ENCODE peak calls at places on chromosomes 16 and 17, in five cellular contexts. G, R, H, D and V are unnamed samples.

GRCh38 chr17:63399316-63399715 is 46.8 kb downstream of the CYB561 start:
- DNase-seq in G (no peak), R (no peak), H (no peak), D (no peak), V (peak; percentile 77)

GRCh38 chr16:4684763-4685162 is 8.6 kb upstream of the NUDT16L1 start:
- DNase-seq in G (no peak), R (peak; percentile 62), H (no peak), D (no peak), V (no peak)

GRCh38 chr16:19696312-19696711 is 21.7 kb downstream of the KNOP1 start:
- DNase-seq in G (no peak), R (peak; percentile 90), H (peak; percentile 63), D (no peak), V (peak; percentile 94)

GRCh38 chr16:77816293-77816692 is 27.9 kb downstream of the VAT1L start:
- DNase-seq in G (no peak), R (no peak), H (no peak), D (no peak), V (peak; percentile 41)

GRCh38 chr17:43908111-43908721 is 880 bp upstream of the MPP2 start:
- DNase-seq in G (no peak), R (peak; percentile 93), H (peak; percentile 72), D (peak; percentile 62), V (peak; percentile 83)

GRCh38 chr16:83898463-83899271 is at the start of gene MLYCD:
- DNase-seq in G (no peak), R (peak; percentile 95), H (peak; percentile 94), D (peak; percentile 44), V (peak; percentile 56)

GRCh38 chr16:58508671-58509251 is 6.6 kb upstream of the SETD6 start:
- DNase-seq in G (no peak), R (peak; percentile 59), H (no peak), D (no peak), V (no peak)

GRCh38 chr17:4522661-4523060 is 24.0 kb downstream of the SPNS2 start:
- DNase-seq in G (no peak), R (no peak), H (no peak), D (no peak), V (no peak)

GRCh38 chr17:68462381-68463210 is 5.3 kb upstream of the WIPI1 start:
- DNase-seq in G (peak; percentile 71), R (peak; percentile 78), H (peak; percentile 94), D (peak; percentile 92), V (peak; percentile 91)

GRCh38 chr17:50501054-50501453 is 7.2 kb upstream of the MYCBPAP start:
- DNase-seq in G (no peak), R (no peak), H (no peak), D (peak; percentile 50), V (peak; percentile 42)

GRCh38 chr17:73389411-73389810 is 77.6 kb upstream of the CDC42EP4 start:
- DNase-seq in G (no peak), R (no peak), H (no peak), D (no peak), V (no peak)

GRCh38 chr17:41917957-41918391 is 777 bp downstream of the ACLY start:
- DNase-seq in G (no peak), R (peak; percentile 85), H (peak; percentile 69), D (no peak), V (peak; percentile 40)

GRCh38 chr17:72466199-72466598 is 345.4 kb downstream of the SOX9 start:
- DNase-seq in G (peak; percentile 90), R (no peak), H (peak; percentile 86), D (no peak), V (peak; percentile 47)

GRCh38 chr16:7703661-7704060 is 371.0 kb downstream of the RBFOX1 start:
- DNase-seq in G (no peak), R (no peak), H (no peak), D (no peak), V (no peak)

GRCh38 chr17:74272731-74273201 is 1.3 kb upstream of the DNAI2 start:
- DNase-seq in G (no peak), R (no peak), H (no peak), D (no peak), V (peak; percentile 80)

GRCh38 chr17:16040710-16041251 is 41.2 kb downstream of the TTC19 start:
- DNase-seq in G (no peak), R (no peak), H (peak; percentile 72), D (no peak), V (peak; percentile 94)

GRCh38 chr16:27445502-27446175 is 43.7 kb downstream of the IL21R start:
- DNase-seq in G (no peak), R (peak; percentile 40), H (no peak), D (no peak), V (no peak)
- TF ChIP-seq CTCF in G (no peak), R (no peak), H (no peak), D (peak; percentile 25), V (no peak)

GRCh38 chr16:31216552-31217530 is at the start of gene PYDC1:
- DNase-seq in G (no peak), R (no peak), H (no peak), D (no peak), V (no peak)
- H3K4me3 ChIP-seq in G (no peak within 1 kb of the TSS), R (no peak within 1 kb of the TSS), H (no peak within 1 kb of the TSS), D (no peak within 1 kb of the TSS), V (no peak within 1 kb of the TSS)

DNA sequence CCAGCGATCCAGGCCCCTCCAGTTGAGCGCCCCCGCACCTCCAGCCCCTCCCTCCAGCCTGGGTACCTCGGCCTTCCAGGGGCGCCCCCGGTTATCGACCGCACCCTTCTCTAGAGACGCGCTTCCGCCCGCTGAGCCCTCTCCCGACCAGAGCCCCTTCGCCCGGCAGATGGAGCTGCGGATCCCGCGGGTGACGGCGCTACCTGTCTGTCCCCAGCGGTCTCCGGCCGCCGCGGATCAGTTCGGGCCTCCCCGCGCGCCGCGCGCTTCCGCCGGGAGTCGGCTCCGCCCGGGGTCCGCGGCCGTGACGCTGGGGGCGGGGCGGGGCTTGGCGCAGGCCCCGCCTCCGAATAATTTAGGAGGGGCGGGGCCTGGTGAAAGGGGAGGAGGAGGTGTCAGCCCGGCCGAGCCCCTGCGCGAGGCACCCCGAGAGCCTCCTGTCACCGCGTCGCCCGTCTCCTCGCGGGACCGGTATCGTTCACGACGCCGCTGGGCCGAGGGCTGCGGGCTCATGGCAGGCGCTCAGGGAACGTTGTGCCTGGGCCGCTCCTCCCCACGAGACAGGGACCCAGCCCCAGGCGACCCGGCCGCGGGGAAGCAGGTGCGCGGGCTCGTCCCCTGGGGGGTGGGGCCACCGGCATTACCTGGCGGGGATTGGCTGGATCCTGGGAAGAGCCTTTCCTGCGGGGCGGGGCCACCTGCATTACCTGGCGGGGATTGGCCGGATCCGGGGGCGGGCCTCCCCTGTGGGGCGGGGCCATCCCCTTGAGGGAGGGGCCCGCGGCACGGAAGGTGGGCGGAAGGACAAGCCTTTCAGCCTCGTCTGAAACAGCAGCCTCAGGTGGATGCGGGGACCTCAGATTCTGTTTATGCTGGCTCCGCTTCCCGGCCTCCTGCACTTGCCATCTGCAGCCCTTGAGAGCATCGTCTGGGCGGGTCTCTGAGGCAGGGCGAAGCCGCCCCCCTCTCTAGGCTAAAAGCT is at the start of gene SPATA2L:
- DNase-seq in G (peak; percentile 72), R (peak; percentile 89), H (peak; percentile 97), D (peak; percentile 95), V (peak; percentile 59)
- TF ChIP-seq CTCF in G (peak; percentile 37), R (no peak), H (peak; percentile 34), D (no peak), V (peak; percentile 24)

DNA sequence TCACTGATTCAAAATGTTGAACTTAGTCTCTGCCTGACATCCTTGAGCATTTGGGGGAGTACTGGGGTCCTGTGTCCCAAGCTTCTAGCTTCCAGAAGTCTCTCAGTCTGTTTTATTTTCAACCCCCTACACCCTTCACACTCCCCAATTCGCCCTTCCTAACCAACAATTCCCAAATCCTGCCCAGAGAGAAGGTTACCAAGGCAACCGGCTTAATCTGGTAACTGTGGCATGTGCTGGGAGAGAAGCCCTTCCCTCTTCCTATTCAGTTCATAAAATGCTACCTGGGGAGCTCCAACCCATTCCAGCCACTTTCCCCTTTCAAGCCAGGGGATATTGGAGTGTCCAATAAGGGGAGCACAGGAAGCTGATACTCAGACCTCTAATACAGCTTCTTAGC is 1.3 kb upstream of the RAPGEFL1 start:
- DNase-seq in G (no peak), R (no peak), H (no peak), D (no peak), V (no peak)
- H3K4me3 ChIP-seq in G (no peak overlapping the region), R (no peak overlapping the region), H (no peak overlapping the region), D (no peak overlapping the region), V (no peak overlapping the region)

DNA sequence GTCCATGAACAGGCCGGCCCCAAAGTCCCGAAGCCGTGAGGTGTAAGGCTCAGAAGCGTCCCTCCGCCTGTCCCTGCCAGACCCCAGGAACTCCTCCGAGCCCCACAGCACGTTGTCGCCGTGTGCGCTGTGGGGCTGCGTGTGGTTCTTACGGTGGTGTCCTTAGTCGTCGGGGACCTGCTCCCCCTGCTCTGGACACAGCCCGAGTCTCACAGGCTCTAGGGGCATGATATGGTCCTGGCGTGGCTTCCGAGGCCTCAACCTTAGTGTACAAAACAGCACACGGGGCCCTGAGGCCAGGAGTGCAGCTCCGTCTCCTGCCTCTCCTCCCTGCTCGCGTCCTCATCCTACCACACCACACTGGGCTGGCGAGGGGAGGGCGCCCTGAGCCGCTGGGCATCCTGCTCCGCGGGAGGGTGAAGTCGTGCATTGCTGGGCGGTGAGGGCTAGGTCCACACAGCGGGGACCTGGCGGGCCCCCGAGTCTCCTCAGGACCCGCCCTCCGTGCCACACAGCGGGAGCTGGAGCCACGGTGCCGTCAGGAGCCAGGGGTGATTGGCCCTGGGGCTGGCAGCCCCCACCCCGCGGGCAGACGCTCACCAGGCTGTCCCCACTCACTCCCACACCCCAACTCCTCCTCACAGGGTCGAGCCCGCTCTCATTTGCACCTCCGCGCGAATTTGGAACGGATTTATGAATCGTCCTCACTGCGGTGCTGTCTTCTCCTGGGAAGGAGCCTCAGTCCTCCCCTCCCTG is 1.1 kb upstream of the MAFG start:
- DNase-seq in G (no peak), R (no peak), H (peak; percentile 46), D (no peak), V (no peak)
- TF ChIP-seq CTCF in G (no peak), R (no peak), H (no peak), D (no peak), V (no peak)

GRCh38 chr16:28950648-28951409 is at the start of gene NFATC2IP:
- DNase-seq in G (peak; percentile 99), R (peak; percentile 100), H (peak; percentile 99), D (peak; percentile 100), V (peak; percentile 100)

GRCh38 chr16:28946681-28947080 is 4.1 kb upstream of the NFATC2IP start:
- DNase-seq in G (no peak), R (no peak), H (no peak), D (no peak), V (no peak)

GRCh38 chr16:28951410-28951943 is 740 bp downstream of the NFATC2IP start:
- DNase-seq in G (no peak), R (peak; percentile 72), H (peak; percentile 53), D (no peak), V (no peak)
- H3K4me3 ChIP-seq in G (peak overlapping the region; percentile 73), R (peak overlapping the region; percentile 97), H (peak overlapping the region; percentile 97), D (peak overlapping the region; percentile 94), V (peak overlapping the region; percentile 80)